ENCODE peak calls at places on chromosomes 6 and 20, in six cellular contexts. D is AG09319, Z is mucosa of descending colon, X is AG09309, B is tibial artery, P is activated B cell treated with CpG ODN at 0.5 μM for 24 hours. C is an unnamed sample.

GRCh38 chr20:42938486-42939205 is 251.1 kb downstream of the PTPRT start:
- DNase-seq in D (no peak), X (no peak), Z (no peak), P (no peak), B (no peak), C (no peak)

GRCh38 chr6:142174681-142175080 is 27.6 kb downstream of the VTA1 start:
- DNase-seq in D (no peak), P (no peak), Z (no peak), X (no peak), B (no peak), C (no peak)

GRCh38 chr20:63686492-63687321 is 9.7 kb upstream of the TNFRSF6B start:
- DNase-seq in Z (peak), X (peak), B (peak), D (peak), P (no peak), C (no peak)

GRCh38 chr20:34701405-34702085 is 2.6 kb upstream of the TP53INP2 start:
- DNase-seq in B (no peak), D (no peak), P (no peak), Z (no peak), X (no peak), C (no peak)

GRCh38 chr6:146905313-146905712 is 298.9 kb upstream of the STXBP5 start:
- DNase-seq in X (peak), B (no peak), Z (no peak), P (no peak), D (peak), C (no peak)

GRCh38 chr6:50098306-50098705 is 48.6 kb upstream of the DEFB112 start:
- DNase-seq in D (no peak), P (no peak), B (no peak), Z (no peak), X (no peak), C (no peak)

GRCh38 chr6:93896081-93896480 is 476.7 kb upstream of the EPHA7 start:
- DNase-seq in Z (no peak), B (no peak), X (no peak), D (no peak), P (no peak), C (no peak)

GRCh38 chr20:14929388-14929787 is 592.0 kb upstream of the FLRT3 start:
- DNase-seq in B (no peak), D (no peak), X (no peak), Z (no peak), P (no peak), C (no peak)

GRCh38 chr6:134707342-134707982 is 242.4 kb downstream of the ALDH8A1 start:
- DNase-seq in D (no peak), X (no peak), B (no peak), Z (peak), P (no peak), C (no peak)

GRCh38 chr6:146103416-146104072 is 74.7 kb downstream of the GRM1 start:
- DNase-seq in B (no peak), D (no peak), Z (no peak), X (no peak), P (no peak), C (no peak)

GRCh38 chr6:85240787-85241186 is 209.1 kb upstream of the NT5E start:
- DNase-seq in Z (no peak), X (no peak), B (no peak), P (no peak), D (no peak), C (no peak)

GRCh38 chr6:120826253-120826652 is 508.0 kb downstream of the TBC1D32 start:
- DNase-seq in X (no peak), P (no peak), D (no peak), Z (peak), B (no peak), C (peak)

GRCh38 chr6:44451803-44452690 is 64.5 kb downstream of the CDC5L start:
- DNase-seq in B (no peak), P (no peak), D (no peak), X (no peak), Z (no peak), C (no peak)

GRCh38 chr6:160386869-160387518 is 38.8 kb downstream of the SLC22A3 start:
- DNase-seq in D (no peak), X (no peak), P (no peak), B (no peak), Z (no peak), C (no peak)

GRCh38 chr6:43226192-43226851 is 3.0 kb downstream of the DNPH1 start:
- DNase-seq in Z (no peak), B (no peak), X (no peak), D (no peak), P (no peak), C (no peak)

GRCh38 chr6:159996626-159997497 is 28.0 kb downstream of the IGF2R start:
- DNase-seq in B (no peak), P (no peak), X (no peak), Z (no peak), D (no peak), C (no peak)

GRCh38 chr20:6886065-6886729 is 118.7 kb downstream of the BMP2 start:
- DNase-seq in D (no peak), P (no peak), B (no peak), X (no peak), Z (no peak), C (no peak)

GRCh38 chr6:17673543-17674254 is 33.0 kb downstream of the NUP153 start:
- DNase-seq in X (no peak), D (no peak), B (no peak), Z (no peak), P (no peak), C (no peak)

GRCh38 chr6:151109361-151109760 is 130.4 kb upstream of the AKAP12 start:
- DNase-seq in B (no peak), P (no peak), Z (no peak), D (no peak), X (no peak), C (no peak)

GRCh38 chr6:162092816-162093502 is 634.6 kb downstream of the PRKN start:
- DNase-seq in P (no peak), X (no peak), D (no peak), Z (no peak), B (no peak), C (no peak)

GRCh38 chr6:158760618-158761250 is 58.4 kb downstream of the EZR start:
- DNase-seq in D (no peak), P (no peak), X (no peak), Z (no peak), B (peak), C (no peak)

GRCh38 chr6:16352258-16352635 is 113.9 kb downstream of the GMPR start:
- DNase-seq in D (peak), Z (no peak), P (no peak), X (peak), B (no peak), C (no peak)

GRCh38 chr20:38926142-38926933 is at the start of gene FAM83D:
- DNase-seq in X (peak), P (peak), B (peak), D (peak), Z (peak), C (peak)

GRCh38 chr6:108598316-108598863 is 37.7 kb downstream of the FOXO3 start:
- DNase-seq in X (peak), D (no peak), P (no peak), Z (no peak), B (no peak), C (no peak)

GRCh38 chr20:18926972-18927371 is 113.4 kb downstream of the SCP2D1 start:
- DNase-seq in X (no peak), Z (no peak), B (no peak), D (no peak), P (no peak), C (no peak)

GRCh38 chr20:50646483-50646996 is 44.8 kb downstream of the RIPOR3 start:
- DNase-seq in P (no peak), X (peak), D (peak), Z (no peak), B (no peak), C (no peak)

GRCh38 chr6:140537834-140538680 is 1163.6 kb upstream of the CITED2 start:
- DNase-seq in P (no peak), X (peak), B (no peak), D (peak), Z (no peak), C (no peak)

GRCh38 chr20:21515300-21516179 is 1.7 kb upstream of the NKX2-2 start:
- DNase-seq in X (no peak), P (no peak), Z (no peak), B (no peak), D (no peak), C (no peak)

GRCh38 chr6:157707576-157707975 is 115.5 kb upstream of the SNX9 start:
- DNase-seq in X (no peak), P (no peak), Z (no peak), D (no peak), B (no peak), C (no peak)

GRCh38 chr20:17610566-17611289 is 40.9 kb downstream of the DSTN start:
- DNase-seq in D (no peak), Z (peak), P (no peak), B (peak), X (no peak), C (no peak)

DNA sequence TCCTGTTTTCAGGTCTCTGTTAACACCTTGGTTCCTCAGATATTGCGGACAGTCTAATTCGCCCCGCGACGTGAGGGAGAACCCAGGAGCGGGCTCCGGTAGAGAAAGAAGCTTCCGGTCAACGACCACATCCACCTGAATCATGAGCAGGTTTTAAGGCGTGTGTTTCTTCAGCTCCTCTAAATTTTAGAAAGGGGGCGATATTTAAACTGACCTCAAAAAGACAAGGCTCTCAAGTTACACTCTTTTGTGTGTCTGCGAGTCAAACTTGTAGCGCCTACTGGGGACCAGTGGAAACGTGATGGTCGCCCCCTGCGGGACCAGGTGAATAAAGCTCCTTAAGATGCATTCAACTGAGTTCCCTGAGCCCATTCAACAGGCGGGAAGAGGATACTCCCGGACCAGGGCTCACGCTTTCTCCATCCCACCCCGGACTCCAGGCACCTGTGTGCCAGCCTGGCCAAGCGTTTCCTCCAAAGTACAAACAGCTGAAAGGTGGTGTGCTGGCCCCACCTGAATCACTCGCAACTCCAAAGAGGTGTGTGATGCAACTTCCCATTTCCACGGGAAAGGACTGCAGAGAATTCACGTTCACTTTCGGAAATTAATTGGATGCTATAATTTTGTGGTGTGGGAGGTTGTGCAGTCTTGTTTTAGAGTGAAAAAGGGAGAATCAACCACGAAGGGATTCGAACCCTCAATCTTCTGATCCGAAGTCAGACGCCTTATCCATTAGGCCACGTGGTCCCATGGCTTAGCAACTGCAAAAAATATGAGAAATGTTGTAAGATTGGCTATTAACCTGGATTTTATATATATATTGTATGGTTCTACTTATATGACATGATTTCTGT is 17.0 kb downstream of the GPX5 start:
- DNase-seq in D (peak), Z (peak), P (no peak), X (peak), B (no peak), C (peak)
- TF ChIP-seq CTCF in D (peak), Z (no peak), P (no peak), X (peak), B (no peak), C (peak)

DNA sequence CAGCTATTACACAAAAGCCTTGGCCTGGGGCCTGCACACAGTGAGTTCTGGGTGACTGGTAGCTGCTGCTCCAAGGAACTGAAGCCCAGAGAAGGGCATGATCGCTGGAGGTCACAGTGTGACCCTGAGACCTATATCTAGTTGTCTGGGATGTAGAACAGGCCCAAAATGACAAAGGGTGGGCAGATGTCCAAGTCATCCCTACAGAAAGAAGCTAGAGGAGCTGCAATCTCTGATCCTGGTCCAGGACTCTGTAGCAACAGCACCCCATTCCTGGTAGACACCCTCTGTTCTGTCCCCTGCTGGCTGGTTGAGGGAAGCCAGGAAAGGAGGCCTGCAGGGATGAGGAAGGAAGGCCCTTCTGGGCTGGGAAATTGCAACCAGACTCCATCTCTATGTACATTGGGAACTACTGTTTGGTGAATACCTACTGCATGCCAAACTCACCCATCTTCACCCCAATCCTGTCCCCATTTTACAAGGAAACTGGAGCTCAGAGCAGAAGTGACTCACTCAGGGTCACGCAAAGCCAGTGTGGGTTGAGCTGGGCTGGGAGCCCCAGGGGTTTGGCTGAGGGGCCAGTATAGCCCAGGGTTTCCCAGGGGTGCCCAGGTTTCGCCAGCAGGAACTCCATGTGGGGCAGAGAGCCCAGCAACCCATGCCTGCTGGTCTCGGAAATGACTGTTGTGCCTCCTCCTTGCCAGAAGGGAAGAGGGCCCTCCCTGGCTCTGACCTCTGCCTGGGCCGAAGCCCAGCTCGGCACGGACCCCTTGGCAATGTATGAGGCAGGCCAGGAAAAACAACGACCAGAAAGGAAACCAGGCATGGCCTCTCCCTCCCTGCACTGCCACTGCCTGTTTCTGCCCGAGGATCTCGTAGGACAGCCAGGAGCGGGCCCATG is 44.9 kb upstream of the TLDC2 start:
- DNase-seq in X (peak), P (no peak), B (peak), D (no peak), Z (no peak), C (no peak)
- TF ChIP-seq CTCF in X (peak), P (no peak), B (peak), D (peak), Z (no peak), C (no peak)

GRCh38 chr6:8182209-8182845 is 80.0 kb upstream of the EEF1E1 start:
- DNase-seq in Z (no peak), X (no peak), D (no peak), B (no peak), P (no peak), C (no peak)

GRCh38 chr6:8182857-8183256 is 80.5 kb upstream of the EEF1E1 start:
- DNase-seq in D (no peak), P (no peak), Z (no peak), X (no peak), B (no peak), C (no peak)

GRCh38 chr6:8183266-8183665 is 80.9 kb upstream of the EEF1E1 start:
- DNase-seq in B (no peak), Z (peak), D (no peak), P (no peak), X (no peak), C (no peak)

GRCh38 chr6:8180327-8181161 is 78.2 kb upstream of the EEF1E1 start:
- DNase-seq in X (peak), Z (no peak), B (no peak), P (no peak), D (peak), C (no peak)

DNA sequence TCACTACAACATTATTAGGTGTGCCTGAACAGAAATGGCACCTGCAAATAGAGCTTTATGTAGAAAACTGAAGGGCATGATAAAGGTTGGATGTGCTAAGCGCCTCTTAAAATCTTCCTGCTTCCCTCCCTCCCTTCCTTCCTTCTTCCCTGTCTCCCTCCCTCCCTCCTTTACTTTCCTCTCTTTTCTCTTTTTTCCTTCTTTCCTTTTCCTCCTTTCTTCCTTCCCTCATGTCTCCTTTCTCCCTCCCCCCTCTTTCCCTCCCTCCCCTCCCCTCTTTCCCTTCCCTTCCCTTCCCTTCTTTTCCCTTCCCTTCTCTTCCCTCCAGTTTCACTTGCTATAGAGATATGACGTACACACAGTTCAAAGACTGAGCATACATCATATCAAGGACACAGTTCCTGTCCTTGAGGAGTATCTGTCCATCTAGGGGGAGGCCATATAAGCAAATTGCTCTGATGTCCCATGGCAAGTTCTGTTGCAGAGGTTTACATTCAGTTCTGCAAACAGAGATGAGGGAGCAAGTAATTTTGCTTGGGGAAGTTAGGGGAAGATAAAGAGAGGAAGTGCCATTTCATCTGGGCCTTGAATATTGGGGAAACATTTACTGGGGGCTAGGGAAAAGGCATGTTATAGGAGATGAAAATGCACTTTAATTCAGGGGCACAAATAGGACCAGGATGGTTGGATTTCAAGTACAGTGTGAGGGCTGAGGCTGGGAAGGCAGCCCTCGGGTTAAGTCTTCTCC is 79.0 kb upstream of the EEF1E1 start:
- DNase-seq in X (no peak), D (no peak), P (no peak), B (no peak), Z (no peak), C (no peak)
- TF ChIP-seq CTCF in X (no peak), D (no peak), P (no peak), B (no peak), Z (no peak), C (no peak)

DNA sequence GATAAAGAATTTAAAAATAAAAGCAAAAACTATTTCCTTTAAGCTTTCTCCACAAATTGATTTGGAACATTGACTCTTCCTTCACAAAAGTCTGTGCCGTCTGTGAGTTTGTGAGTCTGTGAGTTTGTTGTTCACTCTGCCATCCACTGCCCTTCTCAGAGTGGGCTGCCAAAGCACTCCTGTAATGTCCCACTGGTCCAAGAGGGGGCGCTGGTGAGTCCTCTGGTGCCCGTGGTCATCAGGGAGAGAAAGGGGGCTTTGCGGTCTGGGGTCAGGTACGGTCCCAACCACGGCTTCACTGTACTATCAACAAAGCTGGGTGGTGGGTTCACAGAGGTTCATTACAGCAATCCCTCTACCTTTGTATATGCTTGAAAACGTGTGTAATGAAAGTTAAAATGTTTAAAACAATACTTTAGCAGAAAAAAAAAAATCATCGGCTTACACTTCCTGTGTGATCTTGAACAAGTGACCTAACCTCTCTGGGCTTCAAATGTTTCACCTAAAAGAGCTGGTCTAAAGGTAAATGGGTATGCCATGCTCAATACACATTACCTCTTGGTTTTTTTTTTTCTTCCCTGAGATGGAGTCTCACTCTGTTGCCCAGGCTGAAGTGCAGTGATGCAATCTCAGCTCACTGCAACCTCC is 5.6 kb upstream of the ANKRD60 start:
- DNase-seq in Z (peak), P (peak), X (no peak), B (no peak), D (no peak), C (peak)
- TF ChIP-seq CTCF in Z (peak), P (no peak), X (peak), B (peak), D (peak), C (peak)

C was measured in progenitor cell of endocrine pancreas.